ENCODE peak calls at places on chromosomes 6 and 20, in seven cellular contexts. S, E, R, G, H, A and F are unnamed samples.

GRCh38 chr20:57326667-57327455 is 2.7 kb upstream of the SPO11 start:
- DNase-seq in S (no peak), R (peak; percentile 62), G (no peak), A (no peak), H (peak; percentile 17), E (no peak), F (peak; percentile 19)

GRCh38 chr6:71284785-71285184 is 3.8 kb upstream of the OGFRL1 start:
- DNase-seq in E (no peak), R (no peak), G (no peak), S (no peak), H (no peak), A (no peak), F (no peak)

GRCh38 chr6:33962673-33963072 is 158.9 kb upstream of the MLN start:
- DNase-seq in S (no peak), R (peak; percentile 3), E (no peak), G (no peak), H (no peak), A (no peak), F (no peak)

GRCh38 chr6:16751251-16751946 is 9.9 kb downstream of the ATXN1 start:
- DNase-seq in H (no peak), E (no peak), A (no peak), S (no peak), G (no peak), R (no peak), F (no peak)

GRCh38 chr20:38825901-38826625 is 20.6 kb downstream of the PPP1R16B start:
- DNase-seq in G (peak; percentile 87), A (no peak), R (no peak), H (peak; percentile 70), S (no peak), E (no peak), F (peak; percentile 49)

GRCh38 chr20:11011653-11012052 is 337.9 kb upstream of the JAG1 start:
- DNase-seq in E (no peak), S (no peak), G (no peak), H (no peak), A (no peak), R (no peak), F (no peak)

GRCh38 chr20:23257848-23258746 is 92.5 kb upstream of the NXT1 start:
- DNase-seq in E (no peak), G (peak; percentile 57), H (peak; percentile 87), S (no peak), A (no peak), R (no peak), F (no peak)

GRCh38 chr6:35703554-35703953 is 14.8 kb upstream of the FKBP5 start:
- DNase-seq in H (no peak), S (no peak), G (no peak), E (no peak), R (no peak), A (no peak), F (no peak)

GRCh38 chr20:56780266-56780665 is 151.2 kb downstream of the TFAP2C start:
- DNase-seq in H (no peak), A (no peak), S (no peak), G (no peak), E (no peak), R (no peak), F (no peak)

GRCh38 chr6:69980624-69981023 is 114.3 kb downstream of the COL19A1 start:
- DNase-seq in H (no peak), S (no peak), G (no peak), E (no peak), R (no peak), A (no peak), F (peak; percentile 26)

GRCh38 chr6:41974281-41974825 is 32.7 kb upstream of the CCND3 start:
- DNase-seq in H (no peak), S (no peak), G (no peak), R (no peak), E (no peak), A (peak; percentile 10), F (no peak)

GRCh38 chr6:166580076-166581050 is 6.1 kb downstream of the RAMACL start:
- DNase-seq in S (no peak), R (peak; percentile 19), H (no peak), A (no peak), E (no peak), G (no peak), F (no peak)